ENCODE peak calls at places on chromosomes 16 and 17, in seven cellular contexts. K, G, T, S, U, Z and O are unnamed samples. For H3K4me1, the result is how much of the 10 kb centered on the place peaks cover.

GRCh38 chr16:35215287-35215686 is 1755.9 kb downstream of the TP53TG3F start:
- DNase-seq in U (no peak), T (no peak), Z (no peak), G (no peak), K (no peak), S (no peak), O (no peak)

GRCh38 chr17:45222273-45222993 is 748 bp downstream of the FMNL1 start:
- DNase-seq in T (peak), S (no peak), G (no peak), Z (no peak), U (no peak), K (no peak), O (no peak)

GRCh38 chr16:79334127-79334526 is 266.4 kb downstream of the MAF start:
- DNase-seq in T (peak), K (no peak), Z (no peak), S (peak), U (no peak), G (no peak), O (peak)

GRCh38 chr17:74499992-74500391 is 31.3 kb downstream of the CD300LB start:
- DNase-seq in S (no peak), K (no peak), T (no peak), Z (no peak), U (no peak), G (no peak), O (no peak)

GRCh38 chr16:4298761-4299522 is 16.9 kb upstream of the GLIS2 start:
- DNase-seq in T (peak), Z (no peak), S (peak), U (no peak), G (peak), K (no peak), O (no peak)

GRCh38 chr17:66920965-66921364 is 43.5 kb upstream of the CACNG4 start:
- DNase-seq in Z (no peak), G (no peak), K (no peak), S (no peak), U (no peak), T (no peak), O (no peak)

GRCh38 chr17:72987166-72987565 is 105.3 kb downstream of the SLC39A11 start:
- DNase-seq in K (no peak), U (no peak), T (no peak), Z (no peak), S (no peak), G (no peak), O (no peak)

GRCh38 chr17:29560306-29560705 is 6.5 kb downstream of the ABHD15 start:
- DNase-seq in S (no peak), U (no peak), Z (no peak), G (no peak), T (no peak), K (no peak), O (no peak)

GRCh38 chr16:813204-813915 is 12.8 kb upstream of the GNG13 start:
- DNase-seq in Z (no peak), K (peak), G (no peak), U (no peak), S (peak), T (peak), O (no peak)

GRCh38 chr16:57276596-57276995 is 7.9 kb downstream of the PLLP start:
- DNase-seq in S (no peak), T (no peak), U (no peak), G (peak), K (no peak), Z (no peak), O (no peak)

GRCh38 chr17:72732893-72733618 is 359.4 kb downstream of the SLC39A11 start:
- DNase-seq in T (no peak), U (no peak), K (no peak), Z (no peak), G (no peak), S (no peak), O (no peak)

GRCh38 chr17:17354560-17355357 is 51.6 kb downstream of the NT5M start:
- DNase-seq in S (peak), Z (no peak), G (peak), U (peak), K (peak), T (peak), O (peak)

GRCh38 chr17:81522491-81523125 is 5.6 kb upstream of the FSCN2 start:
- DNase-seq in Z (no peak), T (no peak), S (no peak), G (no peak), U (no peak), K (no peak), O (no peak)

GRCh38 chr17:77690271-77691161 is 268.0 kb upstream of the TNRC6C start:
- DNase-seq in S (no peak), U (peak), T (no peak), G (no peak), Z (no peak), K (no peak), O (no peak)

GRCh38 chr16:85491798-85492616 is 121.1 kb upstream of the GSE1 start:
- DNase-seq in K (no peak), Z (no peak), T (peak), U (peak), S (peak), G (no peak), O (no peak)

GRCh38 chr17:76992911-76993310 is 124.7 kb downstream of the MGAT5B start:
- DNase-seq in Z (no peak), G (no peak), K (no peak), U (no peak), S (no peak), T (no peak), O (no peak)

GRCh38 chr17:16987001-16987829 is 15.3 kb upstream of the TNFRSF13B start:
- DNase-seq in G (no peak), Z (no peak), K (no peak), U (no peak), T (no peak), S (no peak), O (no peak)

GRCh38 chr17:67365762-67366192 is 600 bp downstream of the PSMD12 start:
- DNase-seq in Z (no peak), S (no peak), K (no peak), U (no peak), T (peak), G (peak), O (no peak)

GRCh38 chr16:83705856-83706255 is 101.9 kb upstream of the HSBP1 start:
- DNase-seq in K (no peak), S (no peak), T (peak), G (no peak), U (no peak), Z (no peak), O (no peak)

GRCh38 chr17:32277284-32277683 is 11.7 kb downstream of the RHBDL3 start:
- DNase-seq in S (peak), U (no peak), K (no peak), Z (no peak), G (no peak), T (peak), O (no peak)

GRCh38 chr16:46693598-46693997 is 4.1 kb downstream of the ORC6 start:
- DNase-seq in U (no peak), G (no peak), T (peak), K (no peak), Z (no peak), S (no peak), O (no peak)

GRCh38 chr16:46702030-46702429 is 12.6 kb downstream of the ORC6 start:
- DNase-seq in Z (no peak), K (no peak), U (no peak), T (no peak), G (no peak), S (no peak), O (no peak)

GRCh38 chr16:46691720-46692119 is 2.3 kb downstream of the ORC6 start:
- DNase-seq in S (no peak), T (no peak), K (no peak), G (no peak), Z (no peak), U (no peak), O (no peak)

GRCh38 chr16:46695937-46696336 is 6.5 kb downstream of the ORC6 start:
- DNase-seq in S (no peak), K (no peak), U (no peak), Z (no peak), G (no peak), T (no peak), O (no peak)

GRCh38 chr16:46696957-46697356 is 7.5 kb downstream of the ORC6 start:
- DNase-seq in Z (no peak), K (no peak), U (no peak), G (no peak), S (peak), T (no peak), O (no peak)
- H3K27ac ChIP-seq in Z (no peak), K (no peak), U (no peak), G (no peak), S (peak), T (no peak), O (no peak)

GRCh38 chr17:68981288-68981687 is 26.1 kb upstream of the ABCA8 start:
- DNase-seq in K (peak), Z (no peak), U (no peak), G (no peak), S (no peak), T (no peak), O (no peak)
- H3K4me3 ChIP-seq in K (no peak), Z (no peak), U (no peak), G (no peak), S (no peak), T (no peak), O (no peak)

GRCh38 chr16:10946308-10946707 is 1.9 kb downstream of the CLEC16A start:
- DNase-seq in U (no peak), T (peak), G (peak), S (no peak), K (no peak), Z (no peak), O (no peak)
- H3K4me1 ChIP-seq in U (under half), T (under half), G (half or more), S (under half), K (under half), Z (half or more), O (under half)

DNA sequence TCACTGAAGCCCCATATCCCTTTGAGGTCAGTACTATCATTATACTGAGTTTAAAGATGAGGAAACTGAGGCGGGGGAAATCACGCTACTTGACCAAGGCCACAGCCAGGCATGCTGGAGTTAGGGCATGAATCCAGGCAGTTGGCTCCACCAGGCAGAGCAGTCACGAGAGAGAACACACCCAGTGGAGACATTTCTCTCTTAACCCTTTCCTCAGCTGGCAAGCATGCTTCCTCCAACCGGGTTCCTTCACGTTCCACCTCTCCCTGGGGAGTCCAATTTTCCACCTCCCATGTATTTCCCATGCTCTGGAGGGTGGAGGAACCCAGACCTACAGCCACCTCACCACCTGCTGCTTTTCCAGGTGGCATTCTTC is 32.8 kb downstream of the VAC14 start:
- DNase-seq in K (no peak), Z (no peak), U (no peak), S (no peak), G (no peak), T (no peak), O (no peak)
- H3K27ac ChIP-seq in K (no peak), Z (peak), U (no peak), S (no peak), G (no peak), T (no peak), O (no peak)

GRCh38 chr17:69485901-69486643 is 71.6 kb downstream of the MAP2K6 start:
- DNase-seq in Z (no peak), K (no peak), T (no peak), S (no peak), G (no peak), U (no peak), O (no peak)

GRCh38 chr17:69480197-69480596 is 65.7 kb downstream of the MAP2K6 start:
- DNase-seq in S (no peak), K (peak), Z (no peak), G (peak), T (no peak), U (no peak), O (no peak)

GRCh38 chr17:69486779-69487637 is 72.5 kb downstream of the MAP2K6 start:
- DNase-seq in T (no peak), Z (no peak), G (no peak), K (no peak), S (no peak), U (no peak), O (no peak)

GRCh38 chr17:69489303-69489702 is 74.8 kb downstream of the MAP2K6 start:
- DNase-seq in K (no peak), U (no peak), G (no peak), T (no peak), Z (no peak), S (no peak), O (no peak)

GRCh38 chr17:69485126-69485724 is 70.7 kb downstream of the MAP2K6 start:
- DNase-seq in S (no peak), K (peak), G (no peak), U (no peak), T (no peak), Z (no peak), O (no peak)
- H3K4me3 ChIP-seq in S (no peak), K (peak), G (no peak), U (no peak), T (no peak), Z (peak), O (no peak)

GRCh38 chr16:73096510-73096909 is 48.6 kb upstream of the ZFHX3 start:
- DNase-seq in T (no peak), S (no peak), G (no peak), U (no peak), Z (no peak), K (no peak), O (no peak)

GRCh38 chr16:73093146-73094144 is 45.5 kb upstream of the ZFHX3 start:
- DNase-seq in Z (no peak), T (no peak), G (no peak), K (no peak), U (no peak), S (no peak), O (no peak)

GRCh38 chr16:73095885-73096341 is 48.0 kb upstream of the ZFHX3 start:
- DNase-seq in Z (no peak), U (no peak), G (no peak), S (peak), K (no peak), T (peak), O (no peak)

GRCh38 chr16:73094371-73094770 is 46.4 kb upstream of the ZFHX3 start:
- DNase-seq in Z (no peak), T (no peak), G (no peak), U (no peak), S (no peak), K (no peak), O (no peak)

DNA sequence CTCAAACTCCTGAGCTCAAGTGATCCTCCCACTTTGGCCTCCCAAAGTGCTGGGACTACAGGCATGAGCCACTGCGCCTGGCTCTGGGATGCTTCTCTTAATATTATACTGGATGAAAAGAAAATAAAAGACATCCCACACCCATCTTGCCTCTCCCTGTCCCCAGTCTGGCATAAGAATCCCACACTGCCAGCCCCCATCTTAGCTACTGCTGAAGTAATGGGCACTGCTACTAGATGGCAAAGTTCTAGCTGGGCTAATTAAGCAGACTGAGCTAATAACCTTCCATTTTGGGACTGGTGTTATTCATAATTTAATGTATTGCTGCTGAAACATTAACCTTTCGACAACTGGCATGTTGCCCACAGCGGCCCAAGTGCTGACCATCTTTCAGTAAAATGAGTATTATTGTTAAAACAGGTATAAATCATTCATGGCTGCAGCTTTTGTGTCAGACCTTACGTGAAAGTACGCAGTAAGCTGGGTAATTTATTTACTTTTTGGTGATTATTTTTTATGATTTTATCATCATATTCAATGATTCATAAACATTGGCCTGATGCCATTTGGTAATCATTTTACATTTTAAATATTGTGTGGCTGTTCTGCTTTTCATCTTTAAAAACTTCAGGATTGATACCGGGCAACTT is 47.3 kb upstream of the ZFHX3 start:
- DNase-seq in U (no peak), S (no peak), K (no peak), T (no peak), G (no peak), Z (no peak), O (no peak)
- H3K4me1 ChIP-seq in U (under half), S (under half), K (under half), T (under half), G (under half), Z (under half), O (under half)